ENCODE peak calls at places on chromosomes 5 and 9, in four cellular contexts. A is K562, R is H1, E is HepG2. O is an unnamed sample.

GRCh38 chr5:176441921-176442323 is 6.3 kb upstream of the FAF2 start:
- DNase-seq in A (peak; percentile 34), R (no peak), E (peak; percentile 40), O (no peak)

GRCh38 chr9:104094534-104095020 is 468 bp downstream of the SMC2 start:
- DNase-seq in A (no peak), R (no peak), E (peak; percentile 9), O (no peak)

GRCh38 chr5:125349432-125349831 is 603.0 kb upstream of the ZNF608 start:
- DNase-seq in A (no peak), R (no peak), E (no peak), O (no peak)

GRCh38 chr5:125044491-125045282 is 298.2 kb upstream of the ZNF608 start:
- DNase-seq in A (no peak), R (no peak), E (no peak), O (no peak)

GRCh38 chr9:20376780-20377179 is 245.5 kb downstream of the MLLT3 start:
- DNase-seq in A (no peak), R (no peak), E (peak; percentile 35), O (no peak)

GRCh38 chr5:136686192-136686872 is 321.0 kb upstream of the TRPC7 start:
- DNase-seq in A (peak; percentile 8), R (peak; percentile 49), E (peak; percentile 10), O (no peak)

GRCh38 chr5:592158-592557 is 20.0 kb upstream of the CEP72 start:
- DNase-seq in A (no peak), R (no peak), E (no peak), O (no peak)

GRCh38 chr9:28270156-28270555 is 696.9 kb upstream of the C9orf72 start:
- DNase-seq in A (no peak), R (no peak), E (no peak), O (no peak)

GRCh38 chr5:72494700-72495124 is 12.5 kb downstream of the ZNF366 start:
- DNase-seq in A (no peak), R (no peak), E (no peak), O (no peak)

GRCh38 chr5:55671975-55672374 is 40.1 kb downstream of the SLC38A9 start:
- DNase-seq in A (no peak), R (no peak), E (no peak), O (no peak)

GRCh38 chr5:159341914-159342313 is 11.6 kb upstream of the IL12B start:
- DNase-seq in A (peak; percentile 68), R (no peak), E (peak; percentile 62), O (no peak)

GRCh38 chr9:93824386-93825294 is 130.5 kb downstream of the BARX1 start:
- DNase-seq in A (no peak), R (no peak), E (no peak), O (no peak)

GRCh38 chr5:4199036-4199435 is 603.4 kb downstream of the IRX1 start:
- DNase-seq in A (no peak), R (no peak), E (no peak), O (no peak)

GRCh38 chr5:32805966-32806626 is 95.0 kb downstream of the NPR3 start:
- DNase-seq in A (no peak), R (no peak), E (no peak), O (no peak)

GRCh38 chr9:27924502-27924901 is 351.2 kb upstream of the C9orf72 start:
- DNase-seq in A (no peak), R (no peak), E (no peak), O (no peak)

GRCh38 chr9:72386186-72386585 is 21.2 kb upstream of the ZFAND5 start:
- DNase-seq in A (no peak), R (no peak), E (no peak), O (no peak)

GRCh38 chr5:16618138-16618897 is 1.5 kb upstream of the RETREG1 start:
- DNase-seq in A (no peak), R (no peak), E (no peak), O (no peak)

GRCh38 chr5:149605998-149606721 is 24.9 kb downstream of the ARHGEF37 start:
- DNase-seq in A (peak; percentile 87), R (no peak), E (no peak), O (peak; percentile 81)

GRCh38 chr9:85726737-85727136 is 15.0 kb downstream of the AGTPBP1 start:
- DNase-seq in A (no peak), R (no peak), E (no peak), O (no peak)

GRCh38 chr9:128419061-128419925 is 1.4 kb upstream of the CERCAM start:
- DNase-seq in A (no peak), R (no peak), E (no peak), O (no peak)

GRCh38 chr9:111948958-111949357 is 52.3 kb downstream of the UGCG start:
- DNase-seq in A (no peak), R (no peak), E (no peak), O (no peak)

GRCh38 chr5:149486726-149487635 is 64.3 kb downstream of the CSNK1A1 start:
- DNase-seq in A (no peak), R (peak; percentile 38), E (peak; percentile 61), O (no peak)

GRCh38 chr9:136539427-136540412 is 6.1 kb downstream of the NOTCH1 start:
- DNase-seq in A (peak; percentile 94), R (no peak), E (no peak), O (peak; percentile 70)

GRCh38 chr5:142881076-142881466 is 110.9 kb downstream of the ARHGAP26 start:
- DNase-seq in A (no peak), R (no peak), E (no peak), O (no peak)

GRCh38 chr5:643811-644271 is 31.7 kb downstream of the CEP72 start:
- DNase-seq in A (no peak), R (no peak), E (no peak), O (peak; percentile 74)

GRCh38 chr5:33994845-33995244 is 10.4 kb upstream of the SLC45A2 start:
- DNase-seq in A (no peak), R (no peak), E (no peak), O (no peak)

GRCh38 chr9:78041971-78042370 is 10.4 kb upstream of the GNAQ start:
- DNase-seq in A (no peak), R (no peak), E (no peak), O (no peak)

GRCh38 chr5:40594811-40595210 is 84.9 kb upstream of the PTGER4 start:
- DNase-seq in A (no peak), R (no peak), E (no peak), O (no peak)

GRCh38 chr5:77620404-77620803 is 18.1 kb downstream of the OTP start:
- DNase-seq in A (no peak), R (peak; percentile 58), E (peak; percentile 14), O (no peak)

GRCh38 chr9:607417-607816 is 234.1 kb upstream of the DMRT1 start:
- DNase-seq in A (no peak), R (no peak), E (no peak), O (no peak)

GRCh38 chr9:123832858-123833257 is 97.1 kb downstream of the DENND1A start:
- DNase-seq in A (no peak), R (no peak), E (no peak), O (no peak)

GRCh38 chr5:97764700-97765099 is 581.7 kb upstream of the RIOK2 start:
- DNase-seq in A (no peak), R (no peak), E (peak; percentile 8), O (no peak)

GRCh38 chr5:129670944-129671343 is 77.0 kb upstream of the MINAR2 start:
- DNase-seq in A (no peak), R (no peak), E (no peak), O (no peak)

GRCh38 chr9:128082173-128082572 is 14.1 kb downstream of the SLC25A25 start:
- DNase-seq in A (peak; percentile 90), R (no peak), E (no peak), O (no peak)

GRCh38 chr5:105506692-105507277 is 1944.2 kb upstream of the NUDT12 start:
- DNase-seq in A (peak; percentile 24), R (no peak), E (peak; percentile 12), O (no peak)

GRCh38 chr5:25993701-25994100 is 1044.7 kb downstream of the CDH9 start:
- DNase-seq in A (no peak), R (no peak), E (no peak), O (no peak)

GRCh38 chr5:89384391-89384790 is 501.4 kb upstream of the MEF2C start:
- DNase-seq in A (no peak), R (no peak), E (no peak), O (no peak)

DNA sequence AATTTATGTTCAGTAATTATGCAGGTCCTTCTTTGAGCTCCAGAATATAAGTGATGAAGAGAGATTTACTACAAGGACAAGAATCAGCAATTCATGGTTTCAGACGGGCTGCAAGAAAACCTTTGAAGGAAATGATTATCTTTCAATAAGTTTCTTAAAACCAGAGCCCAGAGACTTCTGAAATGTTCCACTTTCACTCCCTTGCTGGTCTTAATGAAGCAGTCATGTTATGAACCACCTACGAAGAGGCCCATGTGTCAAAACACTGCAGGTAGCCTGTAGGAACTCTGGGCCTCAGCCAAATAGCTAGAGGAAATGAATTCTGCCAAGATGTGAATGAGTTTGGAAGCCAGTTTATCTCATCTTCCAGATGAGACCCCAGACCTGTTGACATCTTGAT is 505.9 kb upstream of the MEF2C start:
- DNase-seq in A (no peak), R (no peak), E (no peak), O (no peak)
- TF ChIP-seq HDAC6 in A (no peak), R (no peak), E (no peak), O (no peak)

GRCh38 chr5:14590949-14591348 is 9.4 kb downstream of the OTULINL start:
- DNase-seq in A (no peak), R (no peak), E (no peak), O (no peak)

GRCh38 chr5:14584848-14585247 is 3.3 kb downstream of the OTULINL start:
- DNase-seq in A (no peak), R (no peak), E (no peak), O (no peak)

GRCh38 chr5:14588758-14589543 is 7.4 kb downstream of the OTULINL start:
- DNase-seq in A (no peak), R (no peak), E (no peak), O (no peak)

GRCh38 chr5:14587143-14587542 is 5.6 kb downstream of the OTULINL start:
- DNase-seq in A (no peak), R (no peak), E (no peak), O (no peak)

GRCh38 chr5:14588145-14588544 is 6.6 kb downstream of the OTULINL start:
- DNase-seq in A (no peak), R (no peak), E (no peak), O (no peak)
- TF ChIP-seq HDAC6 in A (no peak), R (no peak), E (no peak), O (no peak)

DNA sequence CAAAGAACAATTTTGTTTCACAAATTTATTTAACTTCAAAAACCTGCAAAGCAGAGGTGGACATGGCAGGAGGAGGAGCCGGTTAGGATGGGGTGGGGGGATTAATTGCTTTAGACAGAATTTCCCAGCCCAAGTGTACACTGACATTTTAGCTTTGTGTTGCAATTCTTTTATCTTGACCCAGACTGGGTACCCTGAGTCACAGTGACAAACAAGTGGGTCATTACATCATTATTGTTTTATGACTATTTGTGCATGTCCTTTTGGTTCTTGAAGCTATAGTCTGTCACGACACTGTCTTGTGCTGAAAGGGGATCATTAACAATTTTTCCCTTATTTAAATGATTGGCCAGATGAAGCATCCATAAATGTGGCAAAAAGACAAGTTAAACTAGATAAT is 84.5 kb upstream of the VCAN start:
- DNase-seq in A (no peak), R (no peak), E (no peak), O (no peak)
- TF ChIP-seq HDAC6 in A (no peak), R (no peak), E (no peak), O (no peak)

DNA sequence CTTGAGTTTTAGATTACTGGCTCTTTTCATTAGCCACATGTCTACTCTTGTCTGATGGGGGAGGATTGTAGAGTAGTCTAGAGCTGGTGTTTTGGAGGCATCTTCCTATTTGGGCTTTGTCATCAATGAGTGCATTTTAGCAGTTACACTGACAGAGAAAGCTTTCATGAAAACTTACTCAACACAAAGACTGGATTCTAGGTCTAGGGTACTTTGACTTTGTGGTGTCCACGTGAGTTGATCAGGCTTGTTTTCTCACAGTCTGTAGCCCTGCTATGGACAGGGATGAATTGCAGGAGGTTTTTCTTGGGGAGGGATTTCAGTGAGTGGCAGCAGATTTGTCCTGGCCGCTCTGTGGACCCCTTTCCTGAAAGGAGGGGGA is 6.5 kb downstream of the TRIO start:
- DNase-seq in A (no peak), R (no peak), E (peak; percentile 79), O (no peak)
- TF ChIP-seq HDAC6 in A (no peak), R (no peak), E (no peak), O (no peak)